ENCODE peak calls at places on chromosomes 3 and 15, in ten cellular contexts. V, J, Y, W, O, U, T, R, M and K are unnamed samples. For H3K27me3 and H3K9me3, the result is how much of the 10 kb centered on the place peaks cover.

GRCh38 chr15:101159936-101160770 is 91.7 kb downstream of the CHSY1 start:
- DNase-seq in V (peak), J (no peak), Y (no peak), W (no peak), O (no peak), U (no peak), T (no peak), R (no peak), M (no peak), K (no peak)

GRCh38 chr3:19946291-19946831 is 536 bp upstream of the RAB5A start:
- DNase-seq in V (no peak), J (no peak), Y (no peak), W (no peak), O (no peak), U (no peak), T (no peak), R (no peak), M (no peak), K (no peak)

GRCh38 chr3:63390831-63391230 is 112.7 kb downstream of the SYNPR start:
- DNase-seq in V (no peak), J (no peak), Y (no peak), W (peak), O (no peak), U (no peak), T (no peak), R (no peak), M (no peak), K (no peak)

GRCh38 chr3:148074916-148075315 is 622.8 kb upstream of the AGTR1 start:
- DNase-seq in V (no peak), J (no peak), Y (no peak), W (no peak), O (no peak), U (no peak), T (no peak), R (no peak), M (no peak), K (no peak)

GRCh38 chr15:41490355-41490754 is 3.3 kb upstream of the ITPKA start:
- DNase-seq in V (no peak), J (no peak), Y (peak), W (peak), O (no peak), U (no peak), T (peak), R (no peak), M (no peak), K (no peak)

GRCh38 chr3:11091088-11091590 is 63.2 kb upstream of the HRH1 start:
- DNase-seq in V (peak), J (peak), Y (no peak), W (peak), O (no peak), U (no peak), T (peak), R (no peak), M (no peak), K (no peak)

GRCh38 chr3:150098621-150099020 is 127.9 kb upstream of the PFN2 start:
- DNase-seq in V (no peak), J (no peak), Y (no peak), W (no peak), O (no peak), U (no peak), T (no peak), R (no peak), M (no peak), K (no peak)

GRCh38 chr3:58670506-58671125 is 4.0 kb upstream of the FAM3D start:
- DNase-seq in V (no peak), J (no peak), Y (no peak), W (no peak), O (no peak), U (no peak), T (no peak), R (no peak), M (no peak), K (no peak)

GRCh38 chr3:66851894-66852613 is 146.1 kb upstream of the KBTBD8 start:
- DNase-seq in V (no peak), J (no peak), Y (peak), W (no peak), O (no peak), U (no peak), T (no peak), R (no peak), M (no peak), K (no peak)

GRCh38 chr15:36970522-36970921 is 129.8 kb downstream of the MEIS2 start:
- DNase-seq in V (no peak), J (no peak), Y (no peak), W (no peak), O (no peak), U (no peak), T (no peak), R (no peak), M (no peak), K (no peak)

GRCh38 chr3:194450341-194450740 is 36.5 kb downstream of the ATP13A3 start:
- DNase-seq in V (no peak), J (no peak), Y (no peak), W (no peak), O (no peak), U (no peak), T (no peak), R (no peak), M (no peak), K (no peak)

GRCh38 chr3:79657076-79657475 is 110.7 kb downstream of the ROBO1 start:
- DNase-seq in V (no peak), J (no peak), Y (no peak), W (no peak), O (no peak), U (no peak), T (no peak), R (no peak), M (no peak), K (no peak)

GRCh38 chr15:68204776-68205557 is at the start of gene CALML4:
- DNase-seq in V (peak), J (no peak), Y (peak), W (peak), O (peak), U (peak), T (no peak), R (peak), M (peak), K (peak)

DNA sequence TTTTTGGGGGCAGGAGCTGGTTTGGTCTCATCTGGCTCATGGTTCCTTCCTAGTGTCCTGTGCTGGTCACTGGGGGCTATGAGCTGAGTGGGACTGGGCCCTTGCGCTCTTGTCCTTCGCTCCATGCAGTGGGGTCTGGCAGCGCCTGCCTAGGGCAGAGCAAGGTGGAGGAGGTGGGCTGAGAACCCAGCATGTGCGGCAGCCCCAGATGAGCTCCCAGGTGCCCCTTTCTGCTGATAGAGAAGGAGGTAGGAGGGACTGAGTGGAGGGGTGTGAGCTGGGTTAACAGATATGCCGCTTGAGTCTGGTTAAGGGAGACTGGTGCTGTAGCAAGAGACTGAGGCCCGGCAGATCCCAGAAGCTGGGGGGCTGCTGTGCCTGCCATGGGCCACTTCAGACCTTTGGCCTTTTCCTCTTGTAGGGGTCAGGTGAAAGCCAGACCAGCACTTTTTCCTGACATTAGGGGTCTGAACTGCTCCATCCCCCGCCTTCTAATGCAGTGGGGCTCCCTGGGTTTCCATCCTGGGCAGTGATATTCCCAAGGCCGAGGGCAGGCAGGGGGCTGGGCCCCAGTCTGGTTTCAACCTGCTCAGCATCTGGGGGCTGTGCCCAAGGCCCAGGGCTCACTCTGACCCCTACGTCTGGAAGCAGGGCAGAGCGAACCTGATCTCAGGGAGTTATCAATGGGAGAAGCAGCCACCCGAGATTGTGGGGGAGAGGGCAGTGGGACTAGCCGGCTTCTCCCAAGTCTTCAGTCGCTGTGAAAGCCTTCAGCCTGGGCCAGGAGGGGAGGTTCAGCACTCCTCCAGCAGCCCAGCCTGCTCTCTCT is 62.9 kb upstream of the PRR23C start:
- DNase-seq in V (no peak), J (no peak), Y (no peak), W (no peak), O (peak), U (no peak), T (no peak), R (no peak), M (no peak), K (peak)
- H3K27me3 ChIP-seq in V (under half), J (under half), Y (under half), W (under half), O (under half), U (under half), T (under half), R (under half), M (under half), K (under half)

GRCh38 chr15:88480981-88481380 is 13.5 kb downstream of the MRPS11 start:
- DNase-seq in V (no peak), J (no peak), Y (no peak), W (no peak), O (no peak), U (no peak), T (no peak), R (no peak), M (no peak), K (no peak)

GRCh38 chr15:88477126-88477525 is 9.6 kb downstream of the MRPS11 start:
- DNase-seq in V (no peak), J (no peak), Y (no peak), W (no peak), O (no peak), U (no peak), T (no peak), R (no peak), M (no peak), K (no peak)

GRCh38 chr15:88476635-88477038 is 9.1 kb downstream of the MRPS11 start:
- DNase-seq in V (no peak), J (no peak), Y (peak), W (peak), O (peak), U (peak), T (peak), R (no peak), M (no peak), K (no peak)

GRCh38 chr15:88477885-88478284 is 10.4 kb downstream of the MRPS11 start:
- DNase-seq in V (no peak), J (no peak), Y (no peak), W (no peak), O (no peak), U (no peak), T (no peak), R (no peak), M (no peak), K (no peak)

GRCh38 chr15:88479169-88479568 is 11.7 kb downstream of the MRPS11 start:
- DNase-seq in V (no peak), J (no peak), Y (no peak), W (no peak), O (no peak), U (no peak), T (no peak), R (no peak), M (no peak), K (no peak)
- TF ChIP-seq CTCF in V (no peak), J (no peak), Y (no peak), W (no peak), O (no peak), U (no peak), T (no peak), R (no peak), M (no peak), K (no peak)

GRCh38 chr15:27598251-27599045 is 500.7 kb downstream of the OCA2 start:
- DNase-seq in V (no peak), J (no peak), Y (no peak), W (no peak), O (no peak), U (no peak), T (no peak), R (no peak), M (no peak), K (no peak)

DNA sequence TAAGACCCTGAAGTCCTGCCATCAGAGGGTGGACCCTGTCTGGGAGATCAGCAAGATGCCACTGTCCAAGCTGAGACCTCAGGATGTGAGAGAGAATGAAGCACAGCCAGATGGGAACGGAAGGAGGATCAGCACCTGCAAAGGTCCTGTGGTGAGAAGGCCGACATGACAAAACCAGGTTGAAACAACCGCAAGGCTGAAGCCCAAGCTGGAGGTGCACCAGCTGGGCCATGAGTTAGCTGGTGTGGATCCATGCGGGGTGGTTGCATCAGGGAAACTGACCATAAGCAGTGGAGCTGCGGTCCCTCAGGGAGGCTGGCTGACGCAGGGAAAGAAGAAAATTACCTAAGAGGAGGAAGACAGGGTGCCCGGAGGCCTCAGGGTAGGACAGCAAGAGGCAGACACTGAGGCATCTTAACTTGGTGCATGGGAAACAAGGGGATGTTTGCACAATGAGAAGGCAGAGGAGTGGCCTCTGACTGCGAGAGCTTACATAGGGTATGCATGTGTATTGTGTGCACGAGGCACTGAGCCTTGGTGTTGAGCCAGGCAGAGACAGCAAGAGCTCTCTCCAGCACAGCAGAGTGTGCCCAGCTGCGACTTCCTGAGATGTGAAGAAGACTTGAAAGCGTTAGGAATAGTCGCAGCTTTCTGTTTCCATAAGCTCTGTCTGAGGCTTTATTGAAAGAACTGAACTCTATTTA is 497.7 kb downstream of the OCA2 start:
- DNase-seq in V (no peak), J (no peak), Y (no peak), W (peak), O (no peak), U (peak), T (no peak), R (no peak), M (no peak), K (no peak)
- H3K9me3 ChIP-seq in V (under half), J (under half), Y (under half), W (under half), O (under half), U (under half), T (under half), R (under half), M (under half), K (under half)

GRCh38 chr15:74332611-74333010 is 34.8 kb downstream of the CYP11A1 start:
- DNase-seq in V (no peak), J (no peak), Y (no peak), W (no peak), O (no peak), U (no peak), T (no peak), R (no peak), M (no peak), K (no peak)
- H3K27me3 ChIP-seq in V (under half), J (under half), Y (under half), W (under half), O (under half), U (under half), T (half or more), R (under half), M (under half), K (under half)

DNA sequence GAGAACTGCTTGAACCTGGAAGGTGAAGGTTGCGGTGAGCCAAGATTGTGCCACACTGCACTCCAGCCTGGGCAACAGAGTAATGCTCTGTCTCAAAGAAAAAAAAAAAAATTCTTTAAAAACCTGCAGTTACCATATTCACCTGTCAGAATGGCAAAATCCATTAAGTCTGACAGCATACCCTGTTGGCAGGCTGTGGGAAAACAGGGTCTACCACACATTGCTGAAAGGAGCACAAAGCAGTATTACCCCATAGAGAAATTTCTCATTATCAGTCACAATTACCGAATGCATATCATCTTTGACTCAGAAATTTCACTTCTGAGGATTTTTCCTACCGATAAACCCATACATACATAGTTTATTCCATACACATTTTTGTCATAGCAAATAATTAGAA is 264.1 kb upstream of the SLCO3A1 start:
- DNase-seq in V (no peak), J (no peak), Y (peak), W (no peak), O (no peak), U (no peak), T (no peak), R (no peak), M (no peak), K (no peak)
- TF ChIP-seq CTCF in V (no peak), J (peak), Y (peak), W (no peak), O (no peak), U (no peak), T (no peak), R (no peak), M (no peak), K (no peak)

DNA sequence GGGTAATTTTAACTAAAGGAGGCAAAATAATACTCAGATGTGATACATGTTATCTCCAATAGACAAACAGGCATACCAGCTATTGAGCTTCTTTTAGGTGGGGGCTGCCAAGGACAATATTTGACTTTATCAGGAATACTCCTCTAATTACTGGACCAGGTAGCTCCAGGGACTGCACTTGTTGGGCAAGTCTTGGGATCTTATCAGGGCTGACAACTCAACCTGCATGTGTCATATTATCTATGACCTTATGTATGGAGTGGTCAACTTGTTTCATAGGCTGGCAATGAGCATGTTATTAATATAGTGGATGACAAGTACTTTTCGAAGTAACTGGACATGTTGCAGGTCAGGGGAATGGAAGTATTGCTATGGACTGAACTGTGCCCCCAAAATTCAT is 15.0 kb upstream of the ZNF445 start:
- DNase-seq in V (no peak), J (no peak), Y (no peak), W (no peak), O (no peak), U (no peak), T (no peak), R (no peak), M (no peak), K (no peak)
- H3K9me3 ChIP-seq in V (under half), J (under half), Y (under half), W (under half), O (under half), U (under half), T (under half), R (under half), M (under half), K (under half)

GRCh38 chr15:71080166-71080565 is 35.1 kb upstream of the THSD4 start:
- DNase-seq in V (no peak), J (no peak), Y (no peak), W (no peak), O (no peak), U (no peak), T (no peak), R (no peak), M (no peak), K (no peak)
- H3K27me3 ChIP-seq in V (under half), J (under half), Y (under half), W (under half), O (under half), U (under half), T (under half), R (under half), M (under half), K (under half)

DNA sequence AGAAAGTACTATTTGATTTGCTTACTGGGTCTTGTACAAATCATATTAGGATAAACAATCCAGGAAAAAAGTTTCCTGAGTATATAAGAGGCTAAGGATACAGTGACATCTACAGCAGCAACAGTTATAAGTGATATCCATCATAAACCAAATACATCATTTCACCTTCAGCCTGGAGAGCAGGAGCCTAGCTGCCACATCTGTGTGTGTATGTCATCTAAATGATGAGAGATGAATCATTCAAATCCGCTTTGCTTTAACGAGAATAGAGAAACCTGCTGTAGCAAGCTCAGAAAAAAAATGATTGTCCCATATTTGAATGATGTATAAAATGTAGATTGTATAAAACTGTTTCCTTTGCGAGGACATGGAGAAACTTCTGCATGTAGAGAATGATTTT is 841.4 kb downstream of the SI start:
- DNase-seq in V (no peak), J (no peak), Y (no peak), W (no peak), O (no peak), U (no peak), T (no peak), R (no peak), M (no peak), K (no peak)
- TF ChIP-seq CTCF in V (no peak), J (no peak), Y (no peak), W (no peak), O (no peak), U (no peak), T (no peak), R (no peak), M (no peak), K (no peak)